ENCODE peak calls at places on chromosomes 4 and X, in five cellular contexts. S is fibroblast of lung, W is nephron progenitor cell, O is endothelial cell, Z is astrocyte of the cerebellum. K is an unnamed sample.

GRCh38 chrX:32644476-32644875 is 566.9 kb downstream of the DMD start:
- DNase-seq in S (no peak), W (no peak), O (no peak), Z (no peak), K (no peak)

GRCh38 chr4:113682730-113683129 is 78.8 kb downstream of the CAMK2D start:
- DNase-seq in S (peak), W (no peak), O (no peak), Z (no peak), K (no peak)

GRCh38 chr4:6562931-6563901 is 11.8 kb upstream of the MAN2B2 start:
- DNase-seq in S (peak), W (peak), O (no peak), Z (no peak), K (peak)

GRCh38 chrX:151724563-151725337 is 8.9 kb downstream of the FATE1 start:
- DNase-seq in S (no peak), W (no peak), O (no peak), Z (no peak), K (no peak)

GRCh38 chrX:103615781-103616180 is 8.0 kb downstream of the TCEAL3 start:
- DNase-seq in S (no peak), W (no peak), O (no peak), Z (no peak), K (no peak)

GRCh38 chr4:148060264-148061138 is 328.6 kb downstream of the ARHGAP10 start:
- DNase-seq in S (no peak), W (no peak), O (no peak), Z (no peak), K (no peak)

GRCh38 chrX:151393514-151393913 is 3.5 kb upstream of the VMA21 start:
- DNase-seq in S (no peak), W (no peak), O (no peak), Z (no peak), K (no peak)

GRCh38 chr4:106583567-106583966 is 215.0 kb upstream of the GIMD1 start:
- DNase-seq in S (peak), W (no peak), O (no peak), Z (peak), K (no peak)

GRCh38 chrX:13110427-13111324 is 66.3 kb upstream of the FAM9C start:
- DNase-seq in S (peak), W (no peak), O (no peak), Z (peak), K (no peak)

GRCh38 chr4:126757219-126757618 is 875.5 kb upstream of the INTU start:
- DNase-seq in S (peak), W (no peak), O (no peak), Z (peak), K (no peak)

GRCh38 chr4:139761461-139761860 is 95.8 kb downstream of the MGST2 start:
- DNase-seq in S (peak), W (no peak), O (no peak), Z (no peak), K (no peak)

GRCh38 chrX:129961180-129962083 is 21.0 kb upstream of the BCORL1 start:
- DNase-seq in S (peak), W (peak), O (no peak), Z (no peak), K (no peak)

GRCh38 chr4:30717208-30718020 is 2.8 kb upstream of the PCDH7 start:
- DNase-seq in S (peak), W (peak), O (peak), Z (no peak), K (peak)

GRCh38 chr4:86521373-86521969 is 72.6 kb upstream of the PTPN13 start:
- DNase-seq in S (no peak), W (no peak), O (no peak), Z (no peak), K (no peak)

GRCh38 chrX:66009231-66009845 is 30.5 kb downstream of the VSIG4 start:
- DNase-seq in S (no peak), W (no peak), O (no peak), Z (no peak), K (no peak)

GRCh38 chrX:8433296-8434094 is 31.1 kb upstream of the VCX3B start:
- DNase-seq in S (peak), W (no peak), O (no peak), Z (no peak), K (no peak)

GRCh38 chr4:26985836-26986235 is 125.2 kb downstream of the STIM2 start:
- DNase-seq in S (peak), W (no peak), O (no peak), Z (no peak), K (no peak)

GRCh38 chr4:82320351-82320750 is 53.4 kb downstream of the HNRNPD start:
- DNase-seq in S (no peak), W (no peak), O (no peak), Z (no peak), K (no peak)

GRCh38 chrX:72347366-72347765 is 41.7 kb upstream of the CITED1 start:
- DNase-seq in S (no peak), W (no peak), O (no peak), Z (no peak), K (no peak)

GRCh38 chr4:140641789-140642439 is 73.2 kb upstream of the UCP1 start:
- DNase-seq in S (no peak), W (no peak), O (no peak), Z (no peak), K (no peak)

GRCh38 chr4:151029537-151029936 is 14.5 kb upstream of the LRBA start:
- DNase-seq in S (no peak), W (no peak), O (no peak), Z (no peak), K (no peak)

GRCh38 chrX:1433646-1434357 is 18.9 kb downstream of the ASMTL start:
- DNase-seq in S (no peak), W (no peak), O (no peak), Z (no peak), K (no peak)

GRCh38 chr4:8053688-8054449 is 104.7 kb downstream of the ABLIM2 start:
- DNase-seq in S (no peak), W (no peak), O (no peak), Z (no peak), K (no peak)

GRCh38 chrX:16305187-16305586 is 137.9 kb downstream of the MAGEB17 start:
- DNase-seq in S (no peak), W (no peak), O (no peak), Z (no peak), K (no peak)

GRCh38 chr4:94653984-94654609 is 103.7 kb upstream of the BMPR1B start:
- DNase-seq in S (no peak), W (no peak), O (no peak), Z (no peak), K (no peak)

GRCh38 chrX:65723706-65724105 is 56.3 kb downstream of the MSN start:
- DNase-seq in S (no peak), W (no peak), O (no peak), Z (no peak), K (no peak)

GRCh38 chrX:150036181-150036580 is 97.9 kb upstream of the EOLA2 start:
- DNase-seq in S (peak), W (no peak), O (no peak), Z (no peak), K (no peak)

GRCh38 chr4:141458501-141458900 is 177.9 kb upstream of the IL15 start:
- DNase-seq in S (no peak), W (no peak), O (no peak), Z (no peak), K (no peak)

GRCh38 chr4:132195181-132195580 is 953.9 kb upstream of the PCDH10 start:
- DNase-seq in S (peak), W (no peak), O (no peak), Z (peak), K (no peak)

GRCh38 chr4:54882616-54883015 is 224.9 kb downstream of the KIT start:
- DNase-seq in S (peak), W (no peak), O (no peak), Z (no peak), K (no peak)

GRCh38 chr4:37415845-37416369 is 171.4 kb downstream of the NWD2 start:
- DNase-seq in S (no peak), W (no peak), O (no peak), Z (no peak), K (no peak)

GRCh38 chrX:115690554-115691216 is 129.7 kb downstream of the PLS3 start:
- DNase-seq in S (peak), W (peak), O (peak), Z (peak), K (peak)

GRCh38 chr4:128877934-128878333 is 68.4 kb downstream of the JADE1 start:
- DNase-seq in S (no peak), W (no peak), O (no peak), Z (no peak), K (no peak)
- TF ChIP-seq CTCF in S (no peak), W (no peak), O (no peak), Z (no peak), K (no peak)

DNA sequence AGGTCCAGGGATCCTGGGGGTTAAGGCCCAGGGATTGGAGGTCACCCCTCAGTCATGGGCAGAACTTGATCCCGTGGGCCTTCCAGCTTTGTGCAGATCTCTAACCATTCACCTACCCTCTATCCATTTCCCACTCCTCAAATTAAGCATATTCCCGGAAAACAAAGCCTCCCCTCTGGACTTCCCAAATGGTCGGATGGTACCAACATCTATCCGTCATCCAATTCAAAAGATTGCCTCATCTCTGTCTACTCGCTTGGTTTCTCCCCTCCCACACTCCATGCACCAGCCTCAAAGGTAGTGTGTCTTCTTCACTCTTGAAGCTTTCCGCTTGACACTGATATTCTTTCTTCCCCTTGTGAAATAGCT is 473 bp upstream of the BCLAF3 start:
- DNase-seq in S (no peak), W (no peak), O (no peak), Z (no peak), K (no peak)
- TF ChIP-seq CTCF in S (no peak), W (no peak), O (peak), Z (no peak), K (no peak)

GRCh38 chr4:62429297-62429696 is 1229.2 kb downstream of the ADGRL3 start:
- DNase-seq in S (no peak), W (no peak), O (no peak), Z (no peak), K (no peak)
- TF ChIP-seq CTCF in S (no peak), W (no peak), O (no peak), Z (no peak), K (no peak)

GRCh38 chr4:23614284-23614892 is 275.5 kb downstream of the PPARGC1A start:
- DNase-seq in S (peak), W (no peak), O (no peak), Z (peak), K (no peak)
- TF ChIP-seq CTCF in S (peak), W (peak), O (no peak), Z (peak), K (no peak)

DNA sequence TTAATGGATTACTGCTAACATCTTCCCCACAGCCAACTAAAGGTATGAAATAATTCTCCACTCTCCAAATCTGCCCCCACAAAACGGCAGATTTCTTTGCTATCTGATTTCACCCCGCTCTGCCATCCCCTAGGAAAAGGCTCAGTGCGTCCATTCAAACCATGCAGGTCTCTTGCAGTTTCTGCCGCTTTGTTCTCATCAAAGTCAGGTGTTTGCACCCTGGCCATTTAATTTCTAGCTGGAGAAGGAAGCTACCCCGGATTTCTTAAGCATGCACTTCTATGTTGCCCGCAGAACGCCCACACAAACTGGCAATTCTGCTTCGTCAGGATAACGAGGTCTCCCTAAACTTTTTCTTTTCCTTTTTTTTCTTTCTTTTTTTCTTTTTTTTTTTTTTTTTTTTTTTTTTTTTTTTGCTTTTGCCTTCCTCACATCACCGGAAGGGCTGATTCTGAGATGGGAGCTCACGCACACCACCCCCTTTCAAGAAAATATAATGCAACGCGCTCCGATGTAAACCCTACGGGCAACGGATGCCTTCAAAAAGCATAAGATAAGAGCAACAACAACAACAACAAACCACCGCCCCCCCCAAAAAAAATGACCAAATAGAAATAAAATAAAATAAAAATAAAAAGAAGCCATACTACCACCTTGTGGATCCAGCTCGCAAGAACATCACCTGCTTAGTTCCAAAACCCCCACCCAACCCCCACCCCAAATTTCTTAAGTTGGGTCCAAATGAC is 3.2 kb downstream of the NLGN4X start:
- DNase-seq in S (peak), W (no peak), O (no peak), Z (no peak), K (no peak)
- TF ChIP-seq CTCF in S (no peak), W (peak), O (no peak), Z (peak), K (no peak)

GRCh38 chr4:119039779-119040178 is 95.9 kb upstream of the MYOZ2 start:
- DNase-seq in S (no peak), W (no peak), O (peak), Z (no peak), K (peak)
- TF ChIP-seq CTCF in S (no peak), W (no peak), O (no peak), Z (peak), K (no peak)

GRCh38 chrX:20529301-20529700 is 262.6 kb upstream of the RPS6KA3 start:
- DNase-seq in S (no peak), W (no peak), O (no peak), Z (no peak), K (no peak)

GRCh38 chrX:20529711-20530110 is 263.0 kb upstream of the RPS6KA3 start:
- DNase-seq in S (peak), W (no peak), O (no peak), Z (no peak), K (no peak)

GRCh38 chrX:20527041-20527440 is 260.3 kb upstream of the RPS6KA3 start:
- DNase-seq in S (no peak), W (no peak), O (no peak), Z (no peak), K (no peak)

GRCh38 chrX:20530319-20530979 is 263.7 kb upstream of the RPS6KA3 start:
- DNase-seq in S (peak), W (peak), O (peak), Z (peak), K (peak)

DNA sequence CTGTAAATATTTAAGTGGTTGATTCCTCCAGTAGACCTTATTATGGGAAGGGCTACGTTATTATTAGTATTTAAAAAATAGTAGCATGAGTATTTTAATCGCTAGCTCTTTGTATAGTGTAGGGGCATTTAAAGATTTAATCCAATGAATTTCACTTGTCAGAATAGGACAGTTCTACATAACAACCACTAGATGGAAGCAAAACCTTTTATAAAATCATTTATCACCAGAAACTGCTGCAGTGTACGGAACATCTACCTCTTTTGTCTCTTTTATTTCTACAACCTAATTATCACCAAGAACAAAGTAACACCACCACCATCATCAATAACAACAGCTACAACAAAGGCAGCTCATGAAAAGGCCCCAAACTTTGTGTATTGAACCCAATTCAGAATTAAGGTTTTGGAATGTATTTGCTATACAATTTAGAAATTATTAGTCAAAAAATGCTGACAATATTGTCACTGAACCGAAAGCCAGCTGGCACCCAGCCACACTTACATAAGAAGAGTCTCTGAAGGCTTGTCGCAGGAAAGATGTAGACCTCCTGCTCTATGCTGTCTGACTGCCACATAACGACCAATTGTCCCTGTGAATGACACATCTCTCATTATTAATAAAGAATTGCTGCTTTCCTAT is 260.9 kb upstream of the RPS6KA3 start:
- DNase-seq in S (no peak), W (no peak), O (no peak), Z (no peak), K (no peak)
- TF ChIP-seq CTCF in S (no peak), W (peak), O (peak), Z (peak), K (peak)

DNA sequence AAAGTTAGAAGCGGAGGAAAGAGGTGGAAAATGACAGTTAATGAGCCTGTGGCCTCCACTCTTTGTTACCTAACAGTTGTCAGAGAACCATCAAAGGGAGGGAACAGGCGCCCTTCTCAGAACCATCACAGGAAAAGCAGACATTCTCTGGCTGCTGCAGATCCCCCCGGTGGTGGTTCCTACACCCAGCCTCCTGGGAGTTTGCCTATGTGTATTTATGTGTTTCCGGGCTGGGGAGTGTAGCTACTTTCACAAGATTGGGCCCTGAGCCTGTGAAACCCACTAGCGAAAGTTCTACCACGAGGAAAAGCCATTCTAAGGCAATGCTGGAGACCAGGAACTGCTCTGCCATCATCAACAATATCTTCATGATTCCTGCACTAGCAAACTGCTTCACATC is 52.7 kb upstream of the BCOR start:
- DNase-seq in S (no peak), W (no peak), O (no peak), Z (no peak), K (no peak)
- TF ChIP-seq CTCF in S (no peak), W (no peak), O (no peak), Z (no peak), K (no peak)

GRCh38 chr4:15964159-15964558 is 1.2 kb upstream of the FGFBP2 start:
- DNase-seq in S (no peak), W (no peak), O (peak), Z (no peak), K (no peak)
- TF ChIP-seq CTCF in S (no peak), W (no peak), O (no peak), Z (peak), K (no peak)

GRCh38 chr4:23365086-23365485 is 524.8 kb downstream of the PPARGC1A start:
- DNase-seq in S (no peak), W (no peak), O (no peak), Z (no peak), K (no peak)

GRCh38 chr4:23364167-23364566 is 525.7 kb downstream of the PPARGC1A start:
- DNase-seq in S (no peak), W (no peak), O (no peak), Z (no peak), K (no peak)

GRCh38 chr4:23369331-23369730 is 520.5 kb downstream of the PPARGC1A start:
- DNase-seq in S (no peak), W (peak), O (no peak), Z (no peak), K (no peak)

GRCh38 chr4:23366207-23366906 is 523.5 kb downstream of the PPARGC1A start:
- DNase-seq in S (no peak), W (no peak), O (no peak), Z (no peak), K (no peak)

GRCh38 chr4:23368081-23368697 is 521.7 kb downstream of the PPARGC1A start:
- DNase-seq in S (no peak), W (peak), O (peak), Z (no peak), K (peak)
- TF ChIP-seq CTCF in S (no peak), W (peak), O (peak), Z (peak), K (peak)

K was measured in glutamatergic neuron.